ENCODE peak calls at places on chromosome 6, in nine cellular contexts. I is sciatic nerve, H is HS-5, U is NCI-H1048, E is aorta, R is GDM1, V is RWPE1, A is endothelial cell, C is RPMI7951. Z is an unnamed sample.

GRCh38 chr6:55902796-55903195 is 27.4 kb upstream of the BMP5 start:
- DNase-seq in I (no peak), H (no peak), U (no peak), E (no peak), R (no peak), V (no peak), A (no peak), C (no peak), Z (no peak)

GRCh38 chr6:27777126-27777525 is 135.1 kb downstream of the OR2B2 start:
- DNase-seq in I (no peak), H (no peak), U (no peak), E (no peak), R (no peak), V (no peak), A (no peak), C (no peak), Z (no peak)

GRCh38 chr6:169961772-169962561 is 210.5 kb downstream of the ERMARD start:
- DNase-seq in I (peak), H (no peak), U (no peak), E (peak), R (no peak), V (no peak), A (peak), C (no peak), Z (peak)

GRCh38 chr6:18323935-18324707 is 59.8 kb upstream of the DEK start:
- DNase-seq in I (no peak), H (no peak), U (peak), E (no peak), R (no peak), V (peak), A (peak), C (peak), Z (peak)

GRCh38 chr6:129699661-129700060 is 10.3 kb downstream of the ARHGAP18 start:
- DNase-seq in I (no peak), H (no peak), U (no peak), E (no peak), R (no peak), V (no peak), A (no peak), C (no peak), Z (no peak)

GRCh38 chr6:30101423-30101938 is 11.4 kb downstream of the TRIM31 start:
- DNase-seq in I (no peak), H (no peak), U (no peak), E (no peak), R (no peak), V (peak), A (peak), C (no peak), Z (peak)

GRCh38 chr6:115602471-115602870 is 458.2 kb downstream of the FRK start:
- DNase-seq in I (no peak), H (no peak), U (no peak), E (no peak), R (no peak), V (no peak), A (no peak), C (peak), Z (no peak)

GRCh38 chr6:104686550-104687155 is 173.1 kb downstream of the HACE1 start:
- DNase-seq in I (no peak), H (no peak), U (no peak), E (no peak), R (no peak), V (no peak), A (no peak), C (no peak), Z (no peak)

GRCh38 chr6:33249732-33250625 is 21.7 kb downstream of the VPS52 start:
- DNase-seq in I (no peak), H (peak), U (no peak), E (peak), R (no peak), V (peak), A (peak), C (peak), Z (peak)

GRCh38 chr6:9554806-9555205 is 860.1 kb downstream of the TFAP2A start:
- DNase-seq in I (no peak), H (no peak), U (no peak), E (no peak), R (no peak), V (no peak), A (no peak), C (no peak), Z (no peak)

GRCh38 chr6:134495203-134495892 is 177.4 kb upstream of the SGK1 start:
- DNase-seq in I (no peak), H (no peak), U (no peak), E (no peak), R (no peak), V (no peak), A (no peak), C (no peak), Z (no peak)

GRCh38 chr6:44667226-44667625 is 279.7 kb downstream of the CDC5L start:
- DNase-seq in I (peak), H (peak), U (no peak), E (no peak), R (no peak), V (no peak), A (no peak), C (peak), Z (peak)